ENCODE peak calls at places on chromosomes 16 and 17, in nine cellular contexts. One of them, this sample, is unnamed.

GRCh38 chr17:33328129-33328528 is 35.0 kb upstream of the ASIC2 start:
- DNase-seq in cardiac fibroblast: no peak
- DNase-seq in AG09319: no peak
- DNase-seq in WTC11: peak; percentile 55
- DNase-seq in H9: peak; percentile 61
- DNase-seq in nephron progenitor cell: peak; percentile 77
- DNase-seq in glutamatergic neuron: no peak
- DNase-seq in astrocyte of the spinal cord: no peak
- DNase-seq in lung: no peak
- DNase-seq in this sample: peak; percentile 52

GRCh38 chr16:20906225-20906870 is 5.8 kb downstream of the LYRM1 start:
- DNase-seq in lung: no peak
- DNase-seq in astrocyte of the spinal cord: peak; percentile 88
- DNase-seq in cardiac fibroblast: peak; percentile 95
- DNase-seq in H9: no peak
- DNase-seq in AG09319: no peak
- DNase-seq in glutamatergic neuron: no peak
- DNase-seq in WTC11: no peak
- DNase-seq in nephron progenitor cell: no peak
- DNase-seq in this sample: no peak

GRCh38 chr16:19330801-19331484 is 45.4 kb downstream of the CLEC19A start:
- DNase-seq in H9: peak; percentile 38
- DNase-seq in glutamatergic neuron: no peak
- DNase-seq in cardiac fibroblast: no peak
- DNase-seq in nephron progenitor cell: no peak
- DNase-seq in lung: no peak
- DNase-seq in WTC11: no peak
- DNase-seq in AG09319: no peak
- DNase-seq in astrocyte of the spinal cord: peak; percentile 64
- DNase-seq in this sample: no peak

GRCh38 chr16:14462811-14463210 is 167.2 kb downstream of the PARN start:
- DNase-seq in astrocyte of the spinal cord: peak; percentile 19
- DNase-seq in AG09319: no peak
- DNase-seq in H9: no peak
- DNase-seq in cardiac fibroblast: no peak
- DNase-seq in lung: no peak
- DNase-seq in nephron progenitor cell: no peak
- DNase-seq in WTC11: no peak
- DNase-seq in glutamatergic neuron: no peak
- DNase-seq in this sample: no peak

GRCh38 chr16:29825145-29826044 is 5.1 kb downstream of the MVP start:
- DNase-seq in cardiac fibroblast: peak; percentile 75
- DNase-seq in glutamatergic neuron: peak; percentile 84
- DNase-seq in nephron progenitor cell: no peak
- DNase-seq in WTC11: no peak
- DNase-seq in H9: no peak
- DNase-seq in AG09319: no peak
- DNase-seq in lung: no peak
- DNase-seq in astrocyte of the spinal cord: peak; percentile 92
- DNase-seq in this sample: no peak

GRCh38 chr17:78338860-78339259 is 21.0 kb downstream of the SOCS3 start:
- DNase-seq in glutamatergic neuron: no peak
- DNase-seq in nephron progenitor cell: no peak
- DNase-seq in lung: no peak
- DNase-seq in H9: no peak
- DNase-seq in AG09319: no peak
- DNase-seq in WTC11: no peak
- DNase-seq in astrocyte of the spinal cord: no peak
- DNase-seq in cardiac fibroblast: no peak
- DNase-seq in this sample: no peak

GRCh38 chr16:89105599-89106151 is 12.0 kb downstream of the ACSF3 start:
- DNase-seq in WTC11: no peak
- DNase-seq in glutamatergic neuron: peak; percentile 7
- DNase-seq in nephron progenitor cell: no peak
- DNase-seq in lung: no peak
- DNase-seq in H9: no peak
- DNase-seq in AG09319: no peak
- DNase-seq in astrocyte of the spinal cord: no peak
- DNase-seq in cardiac fibroblast: no peak
- DNase-seq in this sample: peak; percentile 6

GRCh38 chr17:42467889-42468288 is 9.2 kb downstream of the ATP6V0A1 start:
- DNase-seq in astrocyte of the spinal cord: no peak
- DNase-seq in lung: no peak
- DNase-seq in glutamatergic neuron: no peak
- DNase-seq in H9: no peak
- DNase-seq in nephron progenitor cell: no peak
- DNase-seq in AG09319: no peak
- DNase-seq in WTC11: no peak
- DNase-seq in cardiac fibroblast: no peak
- DNase-seq in this sample: no peak

GRCh38 chr17:37084375-37084774 is 135.6 kb downstream of the AATF start:
- DNase-seq in cardiac fibroblast: no peak
- DNase-seq in nephron progenitor cell: no peak
- DNase-seq in lung: no peak
- DNase-seq in AG09319: no peak
- DNase-seq in glutamatergic neuron: no peak
- DNase-seq in H9: no peak
- DNase-seq in WTC11: no peak
- DNase-seq in astrocyte of the spinal cord: no peak
- DNase-seq in this sample: no peak

GRCh38 chr17:38443356-38444026 is 15.2 kb downstream of the ARHGAP23 start:
- DNase-seq in glutamatergic neuron: no peak
- DNase-seq in WTC11: no peak
- DNase-seq in astrocyte of the spinal cord: no peak
- DNase-seq in nephron progenitor cell: no peak
- DNase-seq in H9: no peak
- DNase-seq in lung: no peak
- DNase-seq in AG09319: no peak
- DNase-seq in cardiac fibroblast: no peak
- DNase-seq in this sample: no peak

GRCh38 chr17:8118769-8119574 is 658 bp upstream of the ALOXE3 start:
- DNase-seq in H9: peak; percentile 93
- DNase-seq in lung: peak; percentile 85
- DNase-seq in glutamatergic neuron: peak; percentile 89
- DNase-seq in AG09319: peak; percentile 58
- DNase-seq in WTC11: peak; percentile 91
- DNase-seq in nephron progenitor cell: peak; percentile 88
- DNase-seq in astrocyte of the spinal cord: peak; percentile 83
- DNase-seq in cardiac fibroblast: peak; percentile 87
- DNase-seq in this sample: peak; percentile 69

GRCh38 chr17:8119575-8120519 is 1.5 kb upstream of the ALOXE3 start:
- DNase-seq in H9: peak; percentile 95
- DNase-seq in nephron progenitor cell: peak; percentile 90
- DNase-seq in cardiac fibroblast: peak; percentile 95
- DNase-seq in WTC11: peak; percentile 95
- DNase-seq in lung: peak; percentile 81
- DNase-seq in AG09319: peak; percentile 87
- DNase-seq in astrocyte of the spinal cord: peak; percentile 95
- DNase-seq in glutamatergic neuron: peak; percentile 86
- DNase-seq in this sample: peak; percentile 65

GRCh38 chr17:8122391-8122922 is 1.4 kb downstream of the HES7 start:
- DNase-seq in AG09319: no peak
- DNase-seq in WTC11: peak; percentile 77
- DNase-seq in cardiac fibroblast: peak; percentile 40
- DNase-seq in glutamatergic neuron: peak; percentile 52
- DNase-seq in H9: peak; percentile 75
- DNase-seq in lung: no peak
- DNase-seq in nephron progenitor cell: peak; percentile 47
- DNase-seq in astrocyte of the spinal cord: peak; percentile 51
- DNase-seq in this sample: no peak

GRCh38 chr17:8121531-8122390 is 2.1 kb downstream of the HES7 start:
- DNase-seq in nephron progenitor cell: peak; percentile 84
- DNase-seq in WTC11: peak; percentile 90
- DNase-seq in H9: peak; percentile 92
- DNase-seq in lung: no peak
- DNase-seq in astrocyte of the spinal cord: peak; percentile 65
- DNase-seq in glutamatergic neuron: peak; percentile 75
- DNase-seq in AG09319: no peak
- DNase-seq in cardiac fibroblast: peak; percentile 61
- DNase-seq in this sample: peak; percentile 69

GRCh38 chr17:8120520-8121443 is 2.5 kb upstream of the ALOXE3 start:
- DNase-seq in cardiac fibroblast: peak; percentile 75
- DNase-seq in WTC11: peak; percentile 92
- DNase-seq in nephron progenitor cell: peak; percentile 78
- DNase-seq in H9: peak; percentile 97
- DNase-seq in glutamatergic neuron: peak; percentile 75
- DNase-seq in AG09319: no peak
- DNase-seq in astrocyte of the spinal cord: peak; percentile 81
- DNase-seq in lung: peak; percentile 72
- DNase-seq in this sample: no peak
- TF ChIP-seq CTCF in cardiac fibroblast: peak; percentile 59
- TF ChIP-seq CTCF in WTC11: no peak
- TF ChIP-seq CTCF in nephron progenitor cell: no peak
- TF ChIP-seq CTCF in H9: peak; percentile 63
- TF ChIP-seq CTCF in glutamatergic neuron: peak; percentile 55
- TF ChIP-seq CTCF in AG09319: peak; percentile 30
- TF ChIP-seq CTCF in astrocyte of the spinal cord: peak; percentile 43
- TF ChIP-seq CTCF in lung: no peak
- TF ChIP-seq CTCF in this sample: no peak

GRCh38 chr16:82034981-82035612 is at the start of gene HSD17B2:
- DNase-seq in nephron progenitor cell: no peak
- DNase-seq in lung: no peak
- DNase-seq in astrocyte of the spinal cord: peak; percentile 15
- DNase-seq in H9: no peak
- DNase-seq in cardiac fibroblast: no peak
- DNase-seq in WTC11: no peak
- DNase-seq in AG09319: no peak
- DNase-seq in glutamatergic neuron: no peak
- DNase-seq in this sample: no peak

GRCh38 chr16:82033683-82034300 is 1.3 kb upstream of the HSD17B2 start:
- DNase-seq in AG09319: no peak
- DNase-seq in lung: no peak
- DNase-seq in nephron progenitor cell: no peak
- DNase-seq in H9: no peak
- DNase-seq in glutamatergic neuron: no peak
- DNase-seq in WTC11: no peak
- DNase-seq in cardiac fibroblast: no peak
- DNase-seq in astrocyte of the spinal cord: no peak
- DNase-seq in this sample: no peak

GRCh38 chr16:82033006-82033405 is 2.0 kb upstream of the HSD17B2 start:
- DNase-seq in glutamatergic neuron: no peak
- DNase-seq in H9: no peak
- DNase-seq in cardiac fibroblast: no peak
- DNase-seq in astrocyte of the spinal cord: no peak
- DNase-seq in WTC11: no peak
- DNase-seq in nephron progenitor cell: no peak
- DNase-seq in lung: peak; percentile 36
- DNase-seq in AG09319: no peak
- DNase-seq in this sample: no peak

GRCh38 chr16:82027629-82028035 is 7.4 kb upstream of the HSD17B2 start:
- DNase-seq in WTC11: no peak
- DNase-seq in cardiac fibroblast: no peak
- DNase-seq in H9: no peak
- DNase-seq in nephron progenitor cell: no peak
- DNase-seq in lung: no peak
- DNase-seq in AG09319: no peak
- DNase-seq in glutamatergic neuron: no peak
- DNase-seq in astrocyte of the spinal cord: no peak
- DNase-seq in this sample: no peak

DNA sequence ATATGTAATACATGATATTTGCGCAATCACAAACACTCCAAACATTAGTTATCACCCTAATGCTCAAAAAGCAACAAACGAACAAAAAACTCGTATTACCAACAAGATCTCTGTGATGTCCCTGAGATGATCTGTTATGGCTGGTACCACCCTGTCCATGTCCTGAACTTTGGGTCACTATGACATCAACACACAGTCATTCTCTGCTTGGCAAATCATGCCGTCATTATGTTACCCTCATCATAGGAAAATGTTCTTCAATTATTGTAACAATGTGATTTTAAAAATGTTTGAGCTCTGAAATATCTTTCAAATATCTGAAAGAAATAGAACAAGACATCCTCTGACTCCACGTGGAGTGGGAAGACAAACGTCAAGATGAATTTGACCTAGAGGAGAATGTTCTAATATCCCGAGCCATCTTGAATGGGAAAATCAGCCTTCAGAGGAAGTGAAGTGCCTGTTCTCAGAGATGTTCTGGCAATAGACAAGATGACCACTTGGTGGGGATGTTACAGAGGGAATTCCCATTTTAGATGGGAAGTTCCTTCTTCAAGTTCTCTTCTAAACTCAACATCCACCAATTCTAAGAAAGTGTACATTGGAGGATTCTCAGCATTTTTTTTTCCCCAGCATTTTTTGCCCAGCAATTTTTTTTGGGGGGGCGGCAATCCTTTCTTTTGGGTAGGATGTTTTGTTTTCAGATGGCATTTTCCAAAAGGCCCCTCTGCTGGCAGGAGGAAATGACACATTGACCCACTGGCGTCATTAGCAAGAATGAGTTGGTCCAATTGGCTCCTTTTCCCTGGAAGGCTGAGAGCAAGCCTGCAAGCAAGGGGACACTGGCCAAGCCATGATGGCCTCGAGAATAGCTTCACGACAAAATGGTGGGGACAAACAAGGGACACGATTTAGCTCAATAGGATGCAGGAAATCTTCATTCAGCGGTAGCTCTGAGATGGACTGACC is 3.7 kb upstream of the HSD17B2 start:
- DNase-seq in cardiac fibroblast: peak; percentile 68
- DNase-seq in AG09319: peak; percentile 62
- DNase-seq in nephron progenitor cell: no peak
- DNase-seq in H9: no peak
- DNase-seq in lung: no peak
- DNase-seq in astrocyte of the spinal cord: peak; percentile 78
- DNase-seq in WTC11: no peak
- DNase-seq in glutamatergic neuron: no peak
- DNase-seq in this sample: no peak
- TF ChIP-seq CTCF in cardiac fibroblast: peak; percentile 51
- TF ChIP-seq CTCF in AG09319: peak; percentile 73
- TF ChIP-seq CTCF in nephron progenitor cell: peak; percentile 53
- TF ChIP-seq CTCF in H9: peak; percentile 79
- TF ChIP-seq CTCF in lung: peak; percentile 28
- TF ChIP-seq CTCF in astrocyte of the spinal cord: peak; percentile 71
- TF ChIP-seq CTCF in WTC11: peak; percentile 13
- TF ChIP-seq CTCF in glutamatergic neuron: no peak
- TF ChIP-seq CTCF in this sample: no peak

GRCh38 chr16:22299036-22299435 is 1.8 kb downstream of the POLR3E start:
- DNase-seq in lung: no peak
- DNase-seq in H9: no peak
- DNase-seq in cardiac fibroblast: no peak
- DNase-seq in WTC11: no peak
- DNase-seq in AG09319: no peak
- DNase-seq in glutamatergic neuron: no peak
- DNase-seq in nephron progenitor cell: no peak
- DNase-seq in astrocyte of the spinal cord: no peak
- DNase-seq in this sample: no peak
- TF ChIP-seq CTCF in lung: no peak
- TF ChIP-seq CTCF in H9: no peak
- TF ChIP-seq CTCF in cardiac fibroblast: no peak
- TF ChIP-seq CTCF in WTC11: no peak
- TF ChIP-seq CTCF in AG09319: no peak
- TF ChIP-seq CTCF in glutamatergic neuron: no peak
- TF ChIP-seq CTCF in nephron progenitor cell: no peak
- TF ChIP-seq CTCF in astrocyte of the spinal cord: no peak
- TF ChIP-seq CTCF in this sample: no peak

GRCh38 chr17:27529230-27529796 is 73.1 kb downstream of the KSR1 start:
- DNase-seq in lung: peak; percentile 46
- DNase-seq in WTC11: no peak
- DNase-seq in cardiac fibroblast: peak; percentile 72
- DNase-seq in glutamatergic neuron: no peak
- DNase-seq in H9: no peak
- DNase-seq in astrocyte of the spinal cord: peak; percentile 62
- DNase-seq in AG09319: no peak
- DNase-seq in nephron progenitor cell: no peak
- DNase-seq in this sample: no peak
- TF ChIP-seq CTCF in lung: no peak
- TF ChIP-seq CTCF in WTC11: no peak
- TF ChIP-seq CTCF in cardiac fibroblast: no peak
- TF ChIP-seq CTCF in glutamatergic neuron: no peak
- TF ChIP-seq CTCF in H9: no peak
- TF ChIP-seq CTCF in astrocyte of the spinal cord: no peak
- TF ChIP-seq CTCF in AG09319: no peak
- TF ChIP-seq CTCF in nephron progenitor cell: no peak
- TF ChIP-seq CTCF in this sample: no peak

GRCh38 chr17:60600490-60601431 is 768 bp downstream of the PPM1D start:
- DNase-seq in cardiac fibroblast: peak; percentile 89
- DNase-seq in lung: peak; percentile 75
- DNase-seq in glutamatergic neuron: peak; percentile 80
- DNase-seq in H9: peak; percentile 82
- DNase-seq in AG09319: no peak
- DNase-seq in astrocyte of the spinal cord: peak; percentile 88
- DNase-seq in nephron progenitor cell: peak; percentile 72
- DNase-seq in WTC11: peak; percentile 76
- DNase-seq in this sample: no peak
- TF ChIP-seq CTCF in cardiac fibroblast: peak; percentile 87
- TF ChIP-seq CTCF in lung: peak; percentile 67
- TF ChIP-seq CTCF in glutamatergic neuron: peak; percentile 63
- TF ChIP-seq CTCF in H9: peak; percentile 79
- TF ChIP-seq CTCF in AG09319: peak; percentile 86
- TF ChIP-seq CTCF in astrocyte of the spinal cord: peak; percentile 89
- TF ChIP-seq CTCF in nephron progenitor cell: peak; percentile 74
- TF ChIP-seq CTCF in WTC11: peak; percentile 21
- TF ChIP-seq CTCF in this sample: peak; percentile 66

This sample was measured in mesothelial cell of epicardium.